ENCODE peak calls at places on chromosomes 11 and 22, in six cellular contexts. X, J, E, K, F and V are unnamed samples.

GRCh38 chr22:26550498-26551033 is 38.3 kb upstream of the TFIP11 start:
- DNase-seq in X (no peak), J (peak; percentile 93), E (peak; percentile 69), K (no peak), F (peak; percentile 65), V (no peak)

GRCh38 chr11:14673824-14674432 is 30.3 kb downstream of the PDE3B start:
- DNase-seq in X (no peak), J (peak; percentile 56), E (peak; percentile 6), K (no peak), F (no peak), V (no peak)

GRCh38 chr11:67667490-67668190 is 6.8 kb downstream of the ALDH3B2 start:
- DNase-seq in X (no peak), J (no peak), E (no peak), K (no peak), F (no peak), V (no peak)

GRCh38 chr11:94271885-94272372 is 32.5 kb upstream of the IZUMO1R start:
- DNase-seq in X (no peak), J (no peak), E (no peak), K (no peak), F (no peak), V (no peak)

GRCh38 chr22:20203142-20204099 is 52.6 kb upstream of the CCDC188 start:
- DNase-seq in X (no peak), J (peak; percentile 36), E (peak; percentile 8), K (no peak), F (peak; percentile 92), V (no peak)

GRCh38 chr11:47917643-47918369 is 62.6 kb upstream of the PTPRJ start:
- DNase-seq in X (no peak), J (peak; percentile 99), E (peak; percentile 91), K (peak; percentile 50), F (peak; percentile 85), V (no peak)

GRCh38 chr22:37237371-37238268 is 6.4 kb downstream of the RAC2 start:
- DNase-seq in X (no peak), J (no peak), E (peak; percentile 64), K (no peak), F (peak; percentile 70), V (no peak)

GRCh38 chr22:46703996-46704370 is 34.1 kb downstream of the CERK start:
- DNase-seq in X (no peak), J (no peak), E (no peak), K (no peak), F (no peak), V (no peak)

GRCh38 chr11:44066732-44067131 is 662 bp downstream of the ACCS start:
- DNase-seq in X (no peak), J (peak; percentile 83), E (peak; percentile 84), K (peak; percentile 84), F (peak; percentile 44), V (no peak)

GRCh38 chr22:35480143-35480542 is 60.5 kb upstream of the RASD2 start:
- DNase-seq in X (no peak), J (no peak), E (no peak), K (peak; percentile 38), F (no peak), V (no peak)

GRCh38 chr22:46043816-46044717 is 67.1 kb upstream of the WNT7B start:
- DNase-seq in X (no peak), J (no peak), E (peak; percentile 35), K (peak; percentile 47), F (peak; percentile 69), V (no peak)

GRCh38 chr11:35265755-35266454 is 126.9 kb downstream of the CD44 start:
- DNase-seq in X (no peak), J (no peak), E (no peak), K (no peak), F (no peak), V (no peak)

GRCh38 chr11:34644669-34645406 is 23.9 kb downstream of the EHF start:
- DNase-seq in X (no peak), J (peak; percentile 93), E (peak; percentile 88), K (no peak), F (no peak), V (no peak)

GRCh38 chr11:125199915-125200314 is 35.4 kb downstream of the PKNOX2 start:
- DNase-seq in X (no peak), J (no peak), E (no peak), K (no peak), F (no peak), V (no peak)

GRCh38 chr11:61696602-61697001 is 16.4 kb downstream of the DAGLA start:
- DNase-seq in X (no peak), J (no peak), E (no peak), K (no peak), F (no peak), V (no peak)

GRCh38 chr22:42397332-42398246 is 34.6 kb downstream of the NFAM1 start:
- DNase-seq in X (no peak), J (no peak), E (no peak), K (no peak), F (no peak), V (no peak)

GRCh38 chr11:61911124-61911700 is 6.2 kb downstream of the RAB3IL1 start:
- DNase-seq in X (no peak), J (no peak), E (no peak), K (no peak), F (no peak), V (no peak)

GRCh38 chr11:83256602-83257340 is 29.4 kb downstream of the CCDC90B start:
- DNase-seq in X (no peak), J (no peak), E (no peak), K (no peak), F (no peak), V (no peak)

GRCh38 chr22:24180316-24181087 is 785 bp upstream of the SUSD2 start:
- DNase-seq in X (no peak), J (no peak), E (no peak), K (no peak), F (no peak), V (no peak)

DNA sequence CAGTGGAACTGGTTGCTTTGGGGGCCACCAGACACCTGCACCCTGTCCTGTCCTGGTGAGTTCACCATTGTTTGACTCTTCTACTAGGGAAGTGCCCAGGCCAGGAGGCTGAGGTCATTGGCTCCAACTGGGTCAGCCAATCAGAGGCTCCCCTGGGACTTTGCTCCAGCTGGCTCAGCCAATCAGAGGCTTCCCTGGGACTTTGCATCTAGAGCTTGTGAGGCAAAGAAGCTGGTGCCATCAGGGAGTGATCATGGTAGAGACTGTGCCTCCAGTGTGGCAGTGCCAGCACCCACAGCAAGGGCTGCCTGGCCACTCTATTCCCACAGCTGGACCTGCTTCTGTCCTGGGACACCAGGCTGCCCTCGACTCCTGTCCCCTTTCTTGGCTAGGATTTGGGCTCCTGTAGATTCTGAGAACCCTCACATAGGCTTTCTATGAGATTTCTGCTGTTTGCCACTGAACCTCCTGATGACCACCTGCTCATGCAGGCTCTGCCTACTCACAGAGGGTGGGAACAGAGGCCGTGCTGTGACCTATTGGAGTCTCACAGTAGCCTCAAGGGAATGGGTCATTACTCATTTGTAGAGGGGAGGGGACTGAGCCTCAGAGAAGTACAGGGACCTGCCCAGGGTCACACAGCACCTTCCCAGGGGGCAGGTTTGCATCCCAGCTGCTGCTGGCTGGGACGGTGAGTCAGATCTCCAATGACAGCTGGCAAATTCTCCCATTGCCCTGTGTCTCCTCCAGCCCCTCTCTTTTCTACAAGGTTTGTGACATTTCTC is 59.2 kb upstream of the SHISAL1 start:
- DNase-seq in X (no peak), J (no peak), E (no peak), K (no peak), F (peak; percentile 32), V (no peak)
- TF ChIP-seq CTCF in X (no peak), J (no peak), E (no peak), K (no peak), F (no peak), V (no peak)

GRCh38 chr22:38239101-38239761 is 33.6 kb downstream of the TMEM184B start:
- DNase-seq in X (no peak), J (peak; percentile 89), E (peak; percentile 63), K (no peak), F (no peak), V (no peak)
- TF ChIP-seq CTCF in X (no peak), J (peak; percentile 23), E (peak; percentile 37), K (no peak), F (no peak), V (peak; percentile 7)

GRCh38 chr11:118247041-118247440 is 5.1 kb downstream of the MPZL3 start:
- DNase-seq in X (no peak), J (no peak), E (no peak), K (no peak), F (no peak), V (no peak)

GRCh38 chr11:118252688-118253087 is 523 bp upstream of the MPZL3 start:
- DNase-seq in X (no peak), J (no peak), E (no peak), K (no peak), F (no peak), V (no peak)

DNA sequence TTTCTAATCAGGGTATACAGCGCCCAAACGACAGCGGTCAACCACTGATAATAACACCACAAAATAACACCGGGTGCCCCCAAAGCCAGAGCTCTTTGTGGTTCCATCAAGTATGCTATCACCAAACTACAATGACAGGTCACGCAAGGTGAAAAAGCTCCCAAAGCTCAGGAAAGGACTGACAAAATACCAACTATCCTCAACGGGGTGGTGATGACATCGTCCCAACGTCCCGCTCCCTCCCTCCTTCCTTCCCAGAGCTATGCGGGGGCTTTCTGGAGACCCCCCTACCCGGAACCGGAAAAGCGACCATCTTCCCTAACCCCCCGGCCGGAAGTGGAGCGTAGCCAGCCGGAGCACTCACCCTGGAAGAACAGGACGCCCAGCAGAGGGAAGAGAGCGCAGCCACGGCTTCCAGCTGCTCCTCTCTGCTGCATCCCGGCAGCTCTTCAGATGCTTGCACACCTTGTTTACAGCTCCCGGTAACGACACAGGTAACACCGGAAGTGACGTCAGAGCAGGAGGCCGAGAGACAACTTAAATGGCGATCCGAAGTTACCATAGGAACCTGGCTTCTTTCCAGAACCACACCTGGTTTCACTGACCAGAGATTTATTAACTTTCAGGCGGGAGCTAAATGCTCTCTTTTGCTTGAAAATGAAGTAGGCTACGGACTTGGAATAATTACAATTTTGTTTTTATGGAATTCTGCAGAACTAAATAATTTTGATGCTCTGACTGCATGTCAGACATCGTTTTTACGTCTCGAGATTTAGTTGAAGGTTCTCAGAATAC is at the start of gene MPZL3:
- DNase-seq in X (peak; percentile 75), J (peak; percentile 77), E (peak; percentile 67), K (peak; percentile 78), F (peak; percentile 93), V (peak; percentile 29)
- TF ChIP-seq CTCF in X (no peak), J (no peak), E (no peak), K (no peak), F (no peak), V (no peak)

GRCh38 chr11:129791515-129791914 is 24.1 kb upstream of the TMEM45B start:
- DNase-seq in X (no peak), J (no peak), E (no peak), K (no peak), F (no peak), V (no peak)

GRCh38 chr11:129788278-129788677 is 27.4 kb upstream of the TMEM45B start:
- DNase-seq in X (no peak), J (no peak), E (no peak), K (no peak), F (no peak), V (no peak)

GRCh38 chr11:129787518-129787917 is 28.1 kb upstream of the TMEM45B start:
- DNase-seq in X (no peak), J (no peak), E (peak; percentile 7), K (no peak), F (no peak), V (no peak)

GRCh38 chr11:129790131-129790530 is 25.5 kb upstream of the TMEM45B start:
- DNase-seq in X (no peak), J (no peak), E (peak; percentile 54), K (no peak), F (no peak), V (no peak)

GRCh38 chr11:129785383-129786111 is 30.1 kb upstream of the TMEM45B start:
- DNase-seq in X (no peak), J (peak; percentile 14), E (peak; percentile 33), K (peak; percentile 45), F (no peak), V (no peak)
- TF ChIP-seq CTCF in X (peak; percentile 67), J (no peak), E (peak; percentile 45), K (peak; percentile 45), F (peak; percentile 48), V (peak; percentile 32)